ENCODE peak calls at places on chromosome 12, in five cellular contexts. X is HCT116; K is left lung; O is ovary; I is naive thymus-derived CD4-positive, alpha-beta T cell. V is an unnamed sample. For H3K4me1, the result is how much of the 10 kb centered on the place peaks cover.

GRCh38 chr12:48854488-48854887 is 2.5 kb upstream of the DDX23 start:
- DNase-seq in O (no peak), X (no peak), K (no peak), I (no peak), V (no peak)

GRCh38 chr12:113196996-113197395 is 11.5 kb downstream of the RITA1 start:
- DNase-seq in X (peak), I (peak), O (peak), K (peak), V (peak)

GRCh38 chr12:124463341-124463861 is 104.0 kb downstream of the NCOR2 start:
- DNase-seq in O (peak), X (no peak), K (no peak), I (no peak), V (no peak)

GRCh38 chr12:8099235-8099634 is 17.2 kb downstream of the NECAP1 start:
- DNase-seq in I (no peak), K (no peak), O (no peak), X (no peak), V (no peak)

GRCh38 chr12:113880337-113880736 is 85.8 kb downstream of the RBM19 start:
- DNase-seq in I (no peak), K (no peak), O (no peak), X (no peak), V (no peak)

GRCh38 chr12:6391013-6391412 is 7.1 kb downstream of the LTBR start:
- DNase-seq in K (no peak), I (no peak), O (no peak), X (no peak), V (peak)

GRCh38 chr12:125889742-125890141 is 824.5 kb downstream of the AACS start:
- DNase-seq in O (no peak), I (no peak), X (no peak), K (no peak), V (no peak)

GRCh38 chr12:47900480-47901129 is 4.2 kb downstream of the VDR start:
- DNase-seq in K (peak), I (no peak), X (peak), O (no peak), V (no peak)

GRCh38 chr12:104586325-104587048 is 129.7 kb downstream of the CHST11 start:
- DNase-seq in I (no peak), O (no peak), K (no peak), X (no peak), V (no peak)

GRCh38 chr12:47164730-47165439 is 85.1 kb upstream of the AMIGO2 start:
- DNase-seq in O (no peak), K (no peak), I (no peak), X (no peak), V (peak)

GRCh38 chr12:128829870-128830504 is 6.2 kb upstream of the SLC15A4 start:
- DNase-seq in X (no peak), K (no peak), I (no peak), O (no peak), V (no peak)

GRCh38 chr12:45257185-45257585 is 41.3 kb downstream of the ANO6 start:
- DNase-seq in I (no peak), X (no peak), O (no peak), K (no peak), V (no peak)

GRCh38 chr12:2842948-2843347 is 8.1 kb upstream of the NRIP2 start:
- DNase-seq in X (no peak), I (no peak), K (no peak), O (no peak), V (no peak)

GRCh38 chr12:40405419-40405818 is 180.6 kb downstream of the LRRK2 start:
- DNase-seq in O (no peak), X (no peak), I (no peak), K (no peak), V (no peak)
- H3K4me1 ChIP-seq in O (under half), X (under half), I (under half), K (under half), V (under half)

DNA sequence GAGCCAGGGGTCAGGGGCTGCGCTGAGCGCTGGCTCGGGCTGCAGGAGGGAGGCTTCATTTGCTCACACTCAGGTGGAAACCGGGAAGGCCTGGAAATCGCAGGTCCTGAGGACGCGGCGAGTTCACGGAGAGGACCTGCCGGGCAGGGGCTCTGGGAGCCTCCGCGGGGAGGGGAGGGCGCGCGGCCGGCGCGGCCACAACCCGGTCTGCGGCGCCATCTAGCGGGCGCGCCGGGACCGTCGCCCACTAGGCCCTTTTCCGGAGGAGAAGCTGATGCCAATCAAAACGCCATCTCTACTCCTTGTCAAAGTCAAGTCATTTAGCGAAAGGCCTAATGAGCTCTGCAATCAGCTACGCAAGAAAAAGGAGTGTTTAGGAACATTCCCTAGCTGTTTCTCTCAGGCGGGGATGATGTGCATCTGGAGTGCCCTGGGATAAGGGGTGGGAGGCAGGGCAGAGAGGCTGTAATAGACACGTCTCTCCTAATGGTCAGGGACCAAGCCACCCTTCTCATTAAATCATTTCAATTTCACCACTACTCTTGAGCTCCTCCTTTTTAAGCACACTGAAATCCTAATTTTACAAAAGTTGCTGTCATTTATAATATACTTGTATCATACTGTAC is 885.8 kb upstream of the TMEM132C start:
- DNase-seq in X (peak), K (no peak), O (peak), I (no peak), V (peak)
- H3K4me3 ChIP-seq in X (no peak), K (no peak), O (no peak), I (no peak), V (no peak)

GRCh38 chr12:121802843-121803698 is 738 bp upstream of the SETD1B start:
- DNase-seq in I (peak), K (peak), O (peak), X (peak), V (peak)
- H3K4me1 ChIP-seq in I (under half), K (under half), O (under half), X (half or more), V (under half)

GRCh38 chr12:12315838-12316237 is 34.2 kb downstream of the MANSC1 start:
- DNase-seq in X (no peak), I (no peak), K (no peak), O (no peak), V (no peak)
- H3K4me3 ChIP-seq in X (no peak), I (no peak), K (no peak), O (no peak), V (no peak)

GRCh38 chr12:28770329-28770728 is 378.7 kb upstream of the FAR2 start:
- DNase-seq in X (no peak), K (no peak), O (no peak), I (no peak), V (no peak)
- H3K4me1 ChIP-seq in X (under half), K (under half), O (under half), I (under half), V (under half)

GRCh38 chr12:94769040-94769420 is 118.7 kb upstream of the TMCC3 start:
- DNase-seq in X (no peak), O (no peak), I (no peak), K (no peak), V (no peak)
- H3K4me3 ChIP-seq in X (no peak), O (no peak), I (no peak), K (no peak), V (peak)

GRCh38 chr12:109835827-109836226 is 2.6 kb upstream of the TRPV4 start:
- DNase-seq in O (no peak), X (no peak), K (no peak), I (no peak), V (no peak)

GRCh38 chr12:109840349-109841073 is 7.3 kb upstream of the TRPV4 start:
- DNase-seq in O (no peak), X (peak), K (no peak), I (no peak), V (no peak)

GRCh38 chr12:109833307-109834189 is at the start of gene TRPV4:
- DNase-seq in K (no peak), X (no peak), O (no peak), I (no peak), V (no peak)

GRCh38 chr12:109839444-109839843 is 6.2 kb upstream of the TRPV4 start:
- DNase-seq in K (no peak), X (no peak), I (no peak), O (no peak), V (no peak)

DNA sequence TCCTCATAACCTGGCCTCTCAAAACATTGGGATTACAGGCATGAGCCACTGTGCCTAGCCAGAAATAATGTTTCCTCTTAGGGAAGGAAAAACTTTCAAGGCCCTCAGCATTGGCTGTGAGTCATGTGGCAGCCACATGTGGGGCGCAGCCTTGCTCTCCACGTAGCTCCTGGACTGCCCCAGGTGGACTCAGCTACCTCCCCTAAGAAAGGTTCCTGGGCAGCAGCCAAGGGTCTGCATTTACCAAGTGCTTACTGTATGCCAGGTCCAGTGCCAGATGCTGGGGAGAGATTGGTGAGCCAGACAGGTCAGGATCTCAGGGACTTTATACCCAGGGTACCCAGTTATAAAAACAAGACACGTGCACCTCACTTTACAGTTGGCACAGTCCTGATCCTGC is 3.7 kb upstream of the TRPV4 start:
- DNase-seq in O (no peak), X (no peak), I (no peak), K (no peak), V (no peak)
- H3K4me1 ChIP-seq in O (under half), X (under half), I (under half), K (under half), V (under half)

DNA sequence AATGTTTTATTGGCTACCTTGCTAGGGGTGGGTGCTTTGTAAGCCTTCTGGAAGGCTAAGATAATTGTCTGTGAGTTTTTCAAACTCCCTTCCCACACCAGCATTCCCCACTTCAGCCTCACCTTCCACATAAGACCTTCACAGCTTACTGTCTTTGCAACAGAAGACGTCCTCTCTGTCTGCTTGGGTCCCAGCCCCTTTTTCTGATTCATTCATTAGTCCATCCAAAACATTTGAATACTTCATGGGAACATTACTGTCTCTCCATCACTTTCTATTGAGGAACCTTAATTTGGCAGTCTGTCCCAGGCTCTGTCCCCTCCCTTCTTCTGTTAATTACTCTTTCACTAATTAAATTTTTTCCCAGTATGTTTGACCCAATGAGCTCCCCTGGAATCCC is 965 bp upstream of the MARCHF9 start:
- DNase-seq in X (no peak), I (no peak), K (no peak), O (no peak), V (no peak)
- H3K4me3 ChIP-seq in X (peak), I (peak), K (no peak), O (no peak), V (no peak)

GRCh38 chr12:116916122-116916521 is 5.4 kb downstream of the FBXW8 start:
- DNase-seq in X (peak), I (no peak), O (no peak), K (no peak), V (no peak)

GRCh38 chr12:116919706-116920485 is 9.1 kb downstream of the FBXW8 start:
- DNase-seq in I (no peak), X (no peak), O (no peak), K (no peak), V (no peak)

GRCh38 chr12:116919247-116919671 is 8.5 kb downstream of the FBXW8 start:
- DNase-seq in O (no peak), X (no peak), I (no peak), K (no peak), V (no peak)

GRCh38 chr12:116916714-116917114 is 6.0 kb downstream of the FBXW8 start:
- DNase-seq in I (no peak), K (peak), O (no peak), X (peak), V (no peak)

DNA sequence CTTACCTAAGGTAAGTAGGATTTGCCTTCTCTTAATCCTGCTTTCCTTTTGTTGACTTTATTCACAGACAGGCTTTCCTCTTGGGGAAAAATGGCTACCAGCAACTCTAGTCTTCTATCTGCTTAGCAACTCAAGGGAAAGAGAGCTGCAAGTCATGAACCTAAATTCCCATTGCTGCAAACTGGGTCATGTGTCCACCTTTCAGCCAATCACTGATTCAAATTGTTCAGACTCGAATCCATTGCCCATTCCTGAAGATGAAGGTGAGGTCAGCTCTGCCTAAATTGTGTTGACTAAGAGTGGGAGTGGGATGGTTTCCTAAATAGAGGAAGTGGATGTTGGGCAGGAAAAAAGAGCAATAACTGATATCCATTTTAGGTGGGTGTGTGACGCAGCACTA is 7.7 kb downstream of the FBXW8 start:
- DNase-seq in K (no peak), O (no peak), I (no peak), X (no peak), V (no peak)
- H3K4me1 ChIP-seq in K (under half), O (under half), I (under half), X (under half), V (under half)

GRCh38 chr12:132289356-132290202 is 39.8 kb downstream of the GALNT9 start:
- DNase-seq in I (no peak), K (no peak), O (no peak), X (no peak), V (peak)

GRCh38 chr12:132285991-132286681 is 43.3 kb downstream of the GALNT9 start:
- DNase-seq in K (peak), O (peak), I (no peak), X (no peak), V (peak)

GRCh38 chr12:132288516-132289188 is 40.7 kb downstream of the GALNT9 start:
- DNase-seq in I (no peak), X (no peak), K (no peak), O (no peak), V (peak)

GRCh38 chr12:132286912-132287311 is 42.5 kb downstream of the GALNT9 start:
- DNase-seq in X (peak), O (peak), K (no peak), I (no peak), V (no peak)

DNA sequence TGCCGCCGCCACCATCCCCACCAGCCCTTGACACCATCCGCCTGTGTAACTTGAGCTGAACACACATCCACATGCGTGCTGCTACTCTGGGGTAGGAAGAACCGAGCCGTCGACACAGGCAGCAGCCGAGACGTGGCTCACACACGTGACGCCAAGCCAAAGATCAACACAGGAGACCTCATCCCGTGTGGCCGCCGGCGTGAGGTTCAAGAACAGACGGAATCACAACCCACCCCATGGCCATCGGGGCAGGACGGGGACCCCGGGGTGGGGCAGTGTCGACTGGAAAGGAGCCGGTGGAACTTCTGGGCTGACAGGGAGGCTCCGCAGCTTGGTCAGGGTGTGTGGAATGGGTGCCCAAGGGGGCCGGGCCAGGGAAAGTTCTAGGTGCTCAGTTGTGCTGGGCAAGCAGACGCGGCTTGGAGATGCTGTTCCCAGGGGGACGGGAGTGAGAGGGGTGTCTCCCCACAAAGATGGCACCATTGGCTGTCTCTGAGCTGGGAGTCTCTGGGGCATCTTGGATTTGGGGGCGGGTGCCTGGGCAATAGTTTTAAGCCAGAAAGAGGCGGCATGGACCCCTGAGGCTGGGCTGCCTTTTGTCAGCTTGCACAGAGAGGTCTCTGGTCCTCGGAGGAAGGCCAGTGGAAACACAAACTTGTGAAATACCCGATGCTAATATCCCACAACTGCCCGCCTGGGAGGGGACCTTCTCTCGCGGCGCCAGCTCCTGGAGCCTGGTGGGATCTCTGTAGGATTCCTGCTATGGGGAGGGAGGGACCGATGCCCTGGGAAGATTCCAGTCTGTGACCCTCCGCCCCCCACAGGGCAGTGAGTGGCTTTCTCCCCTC is 41.8 kb downstream of the GALNT9 start:
- DNase-seq in K (no peak), I (no peak), O (peak), X (no peak), V (peak)
- H3K4me3 ChIP-seq in K (no peak), I (no peak), O (no peak), X (peak), V (no peak)